ENCODE peak calls at places on chromosome 12, in nine cellular contexts. One of them, this sample, is unnamed.
A peak's percentile ranks its signal among the peaks of the same experiment; 100 is the strongest.

GRCh38 chr12:77049767-77050353 is 15.5 kb downstream of the E2F7 start:
- DNase-seq in PC-9: no peak
- DNase-seq in dorsolateral prefrontal cortex: no peak
- DNase-seq in bronchial epithelial cell: peak; percentile 81
- DNase-seq in choroid plexus epithelial cell: peak; percentile 84
- DNase-seq in astrocyte of the cerebellum: peak; percentile 59
- DNase-seq in cardiac fibroblast: peak; percentile 78
- DNase-seq in endothelial cell of umbilical vein: peak; percentile 78
- DNase-seq in left ventricle myocardium inferior: no peak
- DNase-seq in this sample: peak; percentile 81

GRCh38 chr12:113895176-113895575 is 70.9 kb downstream of the RBM19 start:
- DNase-seq in choroid plexus epithelial cell: no peak
- DNase-seq in PC-9: no peak
- DNase-seq in endothelial cell of umbilical vein: no peak
- DNase-seq in bronchial epithelial cell: no peak
- DNase-seq in left ventricle myocardium inferior: no peak
- DNase-seq in cardiac fibroblast: no peak
- DNase-seq in dorsolateral prefrontal cortex: no peak
- DNase-seq in astrocyte of the cerebellum: no peak
- DNase-seq in this sample: no peak

GRCh38 chr12:120468846-120469449 is 600 bp downstream of the SRSF9 start:
- DNase-seq in endothelial cell of umbilical vein: peak; percentile 47
- DNase-seq in astrocyte of the cerebellum: no peak
- DNase-seq in bronchial epithelial cell: no peak
- DNase-seq in PC-9: peak; percentile 20
- DNase-seq in left ventricle myocardium inferior: peak; percentile 39
- DNase-seq in cardiac fibroblast: no peak
- DNase-seq in choroid plexus epithelial cell: no peak
- DNase-seq in dorsolateral prefrontal cortex: no peak
- DNase-seq in this sample: no peak

GRCh38 chr12:50647031-50647430 is 116.9 kb upstream of the ATF1 start:
- DNase-seq in endothelial cell of umbilical vein: no peak
- DNase-seq in left ventricle myocardium inferior: no peak
- DNase-seq in bronchial epithelial cell: no peak
- DNase-seq in astrocyte of the cerebellum: no peak
- DNase-seq in PC-9: no peak
- DNase-seq in dorsolateral prefrontal cortex: no peak
- DNase-seq in choroid plexus epithelial cell: no peak
- DNase-seq in cardiac fibroblast: no peak
- DNase-seq in this sample: no peak

GRCh38 chr12:26097046-26097878 is 27.6 kb downstream of the BHLHE41 start:
- DNase-seq in PC-9: peak; percentile 82
- DNase-seq in cardiac fibroblast: peak; percentile 83
- DNase-seq in dorsolateral prefrontal cortex: peak; percentile 69
- DNase-seq in choroid plexus epithelial cell: peak; percentile 87
- DNase-seq in astrocyte of the cerebellum: peak; percentile 64
- DNase-seq in left ventricle myocardium inferior: peak; percentile 55
- DNase-seq in bronchial epithelial cell: peak; percentile 78
- DNase-seq in endothelial cell of umbilical vein: peak; percentile 76
- DNase-seq in this sample: peak; percentile 85

GRCh38 chr12:125069616-125070015 is 4.4 kb downstream of the AACS start:
- DNase-seq in dorsolateral prefrontal cortex: no peak
- DNase-seq in left ventricle myocardium inferior: no peak
- DNase-seq in PC-9: no peak
- DNase-seq in astrocyte of the cerebellum: no peak
- DNase-seq in endothelial cell of umbilical vein: no peak
- DNase-seq in choroid plexus epithelial cell: no peak
- DNase-seq in bronchial epithelial cell: no peak
- DNase-seq in cardiac fibroblast: no peak
- DNase-seq in this sample: no peak

GRCh38 chr12:38547586-38547985 is 231.0 kb downstream of the ALG10B start:
- DNase-seq in bronchial epithelial cell: peak; percentile 82
- DNase-seq in cardiac fibroblast: no peak
- DNase-seq in PC-9: no peak
- DNase-seq in choroid plexus epithelial cell: no peak
- DNase-seq in endothelial cell of umbilical vein: no peak
- DNase-seq in astrocyte of the cerebellum: no peak
- DNase-seq in dorsolateral prefrontal cortex: no peak
- DNase-seq in left ventricle myocardium inferior: no peak
- DNase-seq in this sample: no peak

GRCh38 chr12:3252416-3252815 is 175.2 kb downstream of the TSPAN9 start:
- DNase-seq in bronchial epithelial cell: no peak
- DNase-seq in left ventricle myocardium inferior: peak; percentile 91
- DNase-seq in PC-9: no peak
- DNase-seq in cardiac fibroblast: peak; percentile 85
- DNase-seq in dorsolateral prefrontal cortex: peak; percentile 66
- DNase-seq in endothelial cell of umbilical vein: no peak
- DNase-seq in choroid plexus epithelial cell: peak; percentile 68
- DNase-seq in astrocyte of the cerebellum: peak; percentile 82
- DNase-seq in this sample: peak; percentile 63

GRCh38 chr12:45966486-45966885 is 23.9 kb downstream of the SCAF11 start:
- DNase-seq in bronchial epithelial cell: no peak
- DNase-seq in astrocyte of the cerebellum: peak; percentile 63
- DNase-seq in dorsolateral prefrontal cortex: no peak
- DNase-seq in PC-9: no peak
- DNase-seq in choroid plexus epithelial cell: peak; percentile 86
- DNase-seq in left ventricle myocardium inferior: no peak
- DNase-seq in cardiac fibroblast: peak; percentile 80
- DNase-seq in endothelial cell of umbilical vein: peak; percentile 71
- DNase-seq in this sample: peak; percentile 83

GRCh38 chr12:5097786-5098185 is 54.1 kb downstream of the KCNA5 start:
- DNase-seq in astrocyte of the cerebellum: no peak
- DNase-seq in dorsolateral prefrontal cortex: no peak
- DNase-seq in PC-9: no peak
- DNase-seq in cardiac fibroblast: no peak
- DNase-seq in endothelial cell of umbilical vein: no peak
- DNase-seq in choroid plexus epithelial cell: no peak
- DNase-seq in left ventricle myocardium inferior: no peak
- DNase-seq in bronchial epithelial cell: no peak
- DNase-seq in this sample: no peak

GRCh38 chr12:55700255-55701018 is 7.3 kb downstream of the ITGA7 start:
- DNase-seq in dorsolateral prefrontal cortex: no peak
- DNase-seq in cardiac fibroblast: no peak
- DNase-seq in bronchial epithelial cell: peak; percentile 35
- DNase-seq in endothelial cell of umbilical vein: no peak
- DNase-seq in choroid plexus epithelial cell: no peak
- DNase-seq in PC-9: no peak
- DNase-seq in astrocyte of the cerebellum: no peak
- DNase-seq in left ventricle myocardium inferior: no peak
- DNase-seq in this sample: no peak

DNA sequence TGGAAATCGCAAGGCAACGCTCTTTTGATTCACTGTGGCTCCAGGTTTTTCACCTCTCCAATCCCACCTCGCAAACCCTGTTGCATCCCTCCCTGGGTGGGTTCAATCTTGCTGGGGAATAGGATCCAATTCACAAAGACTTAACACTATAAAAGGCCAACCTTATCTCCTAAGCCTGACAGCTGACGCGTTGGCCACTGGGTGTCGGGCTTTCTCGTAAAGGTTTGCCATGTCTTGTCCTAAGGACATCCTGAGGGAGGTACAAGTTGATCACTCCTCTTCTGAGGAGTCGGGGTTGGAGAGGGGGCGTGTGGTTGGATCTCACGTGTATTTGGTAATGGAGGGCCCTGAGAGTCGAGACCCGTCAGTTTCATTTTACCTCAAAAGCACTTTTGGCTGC is 112.6 kb upstream of the FZD10 start:
- DNase-seq in choroid plexus epithelial cell: no peak
- DNase-seq in left ventricle myocardium inferior: no peak
- DNase-seq in PC-9: no peak
- DNase-seq in dorsolateral prefrontal cortex: no peak
- DNase-seq in bronchial epithelial cell: peak; percentile 15
- DNase-seq in cardiac fibroblast: no peak
- DNase-seq in astrocyte of the cerebellum: no peak
- DNase-seq in endothelial cell of umbilical vein: no peak
- DNase-seq in this sample: no peak
- TF ChIP-seq CTCF in choroid plexus epithelial cell: no peak
- TF ChIP-seq CTCF in left ventricle myocardium inferior: no peak
- TF ChIP-seq CTCF in PC-9: no peak
- TF ChIP-seq CTCF in dorsolateral prefrontal cortex: no peak
- TF ChIP-seq CTCF in bronchial epithelial cell: peak; percentile 34
- TF ChIP-seq CTCF in cardiac fibroblast: no peak
- TF ChIP-seq CTCF in astrocyte of the cerebellum: no peak
- TF ChIP-seq CTCF in endothelial cell of umbilical vein: no peak
- TF ChIP-seq CTCF in this sample: no peak

DNA sequence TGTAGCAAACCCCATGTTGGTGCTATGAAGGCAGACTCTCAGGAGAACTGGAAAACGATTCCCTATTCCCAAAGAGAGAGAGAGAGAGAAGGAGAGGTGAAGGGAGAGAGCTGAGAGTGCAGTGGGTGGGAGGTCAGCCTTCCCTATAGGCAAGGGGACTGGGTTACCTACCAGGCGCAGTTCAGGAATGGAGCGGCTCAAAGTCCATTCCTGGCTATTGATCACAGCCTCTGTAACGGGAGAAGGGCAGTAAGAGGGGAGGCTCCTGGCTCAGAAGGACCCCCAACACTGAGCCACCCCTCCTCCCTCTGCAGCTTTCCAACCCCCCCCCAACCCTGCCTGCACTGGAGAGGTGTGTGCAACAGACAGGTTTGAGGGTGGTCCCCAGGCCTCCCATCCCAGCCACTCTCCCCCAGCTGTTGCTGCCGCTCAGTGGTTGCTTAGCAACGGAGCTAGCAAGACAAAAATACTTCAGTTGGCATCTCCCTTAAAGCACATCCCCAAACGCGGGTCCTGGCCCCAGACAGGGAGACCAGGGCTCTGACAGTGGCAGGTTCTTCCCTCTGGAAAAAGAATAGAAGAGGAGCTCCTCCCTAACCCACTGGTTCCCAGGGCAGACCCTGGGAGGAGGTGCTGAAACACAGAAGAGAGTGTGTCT is 3.2 kb downstream of the AGAP2 start:
- DNase-seq in cardiac fibroblast: no peak
- DNase-seq in choroid plexus epithelial cell: no peak
- DNase-seq in astrocyte of the cerebellum: no peak
- DNase-seq in endothelial cell of umbilical vein: no peak
- DNase-seq in left ventricle myocardium inferior: no peak
- DNase-seq in bronchial epithelial cell: no peak
- DNase-seq in dorsolateral prefrontal cortex: no peak
- DNase-seq in PC-9: no peak
- DNase-seq in this sample: no peak
- H3K4me3 ChIP-seq in cardiac fibroblast: no peak overlapping the region
- H3K4me3 ChIP-seq in choroid plexus epithelial cell: no peak overlapping the region
- H3K4me3 ChIP-seq in astrocyte of the cerebellum: no peak overlapping the region
- H3K4me3 ChIP-seq in endothelial cell of umbilical vein: no peak overlapping the region
- H3K4me3 ChIP-seq in left ventricle myocardium inferior: peak overlapping the region; percentile 68
- H3K4me3 ChIP-seq in bronchial epithelial cell: no peak overlapping the region
- H3K4me3 ChIP-seq in dorsolateral prefrontal cortex: peak overlapping the region; percentile 70
- H3K4me3 ChIP-seq in PC-9: no peak overlapping the region
- H3K4me3 ChIP-seq in this sample: no peak overlapping the region

DNA sequence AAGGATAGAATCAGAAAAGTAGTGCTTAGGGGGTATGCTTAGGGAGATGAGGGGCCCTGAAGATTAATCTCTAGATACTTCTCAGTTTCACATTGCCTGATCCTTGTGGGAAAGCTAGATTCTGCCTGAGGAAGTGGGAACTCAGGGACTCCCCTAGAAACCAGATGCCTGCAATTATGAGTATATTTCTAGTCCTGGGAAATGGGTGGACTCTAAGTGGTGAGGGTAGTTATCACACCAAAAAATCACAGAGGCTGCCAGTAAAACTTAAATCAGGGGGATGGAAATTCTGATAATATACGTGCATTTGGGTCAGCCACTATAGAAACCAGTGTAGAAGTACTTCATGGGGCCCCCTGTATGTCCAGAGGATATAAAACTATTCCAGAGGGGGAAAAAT is 18.3 kb downstream of the HOXC4 start:
- DNase-seq in endothelial cell of umbilical vein: no peak
- DNase-seq in astrocyte of the cerebellum: no peak
- DNase-seq in cardiac fibroblast: no peak
- DNase-seq in choroid plexus epithelial cell: no peak
- DNase-seq in left ventricle myocardium inferior: no peak
- DNase-seq in PC-9: no peak
- DNase-seq in bronchial epithelial cell: no peak
- DNase-seq in dorsolateral prefrontal cortex: no peak
- DNase-seq in this sample: no peak
- TF ChIP-seq CTCF in endothelial cell of umbilical vein: no peak
- TF ChIP-seq CTCF in astrocyte of the cerebellum: no peak
- TF ChIP-seq CTCF in cardiac fibroblast: no peak
- TF ChIP-seq CTCF in choroid plexus epithelial cell: no peak
- TF ChIP-seq CTCF in left ventricle myocardium inferior: no peak
- TF ChIP-seq CTCF in PC-9: no peak
- TF ChIP-seq CTCF in bronchial epithelial cell: no peak
- TF ChIP-seq CTCF in dorsolateral prefrontal cortex: no peak
- TF ChIP-seq CTCF in this sample: no peak

DNA sequence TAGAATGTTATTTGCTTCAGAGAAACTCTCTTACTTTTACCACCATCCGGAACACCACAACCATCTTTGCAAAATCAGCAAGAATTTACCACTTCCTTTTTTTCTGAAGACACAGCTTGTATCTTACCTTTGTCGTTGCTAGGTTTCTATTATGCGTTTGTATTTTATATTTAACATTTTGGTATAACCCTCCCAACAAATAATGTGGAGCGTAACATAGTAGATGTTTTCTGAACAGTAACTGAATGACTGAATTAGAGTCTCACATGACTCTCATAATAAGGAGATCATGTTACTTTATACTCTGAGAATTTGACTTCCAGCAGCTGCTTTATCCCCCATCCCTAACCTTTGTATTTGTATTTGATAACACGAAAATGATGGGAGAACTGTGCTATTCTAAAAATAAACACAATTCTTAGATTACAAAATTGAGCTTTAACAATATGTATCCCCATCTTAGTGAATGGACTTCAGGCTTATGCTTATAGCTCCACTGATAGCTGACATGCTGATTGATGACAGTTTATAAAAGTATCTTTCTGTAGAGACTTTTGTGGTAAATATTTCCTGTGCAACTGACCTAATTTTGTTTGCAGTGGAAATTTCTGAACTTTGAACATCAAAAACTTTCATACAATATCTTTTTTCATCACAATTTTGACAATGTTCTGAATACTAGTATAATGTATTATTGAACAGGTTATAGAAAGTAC is 7.9 kb upstream of the KLRB1 start:
- DNase-seq in astrocyte of the cerebellum: no peak
- DNase-seq in cardiac fibroblast: no peak
- DNase-seq in bronchial epithelial cell: no peak
- DNase-seq in left ventricle myocardium inferior: no peak
- DNase-seq in endothelial cell of umbilical vein: no peak
- DNase-seq in dorsolateral prefrontal cortex: no peak
- DNase-seq in PC-9: no peak
- DNase-seq in choroid plexus epithelial cell: no peak
- DNase-seq in this sample: no peak
- H3K4me3 ChIP-seq in astrocyte of the cerebellum: no peak overlapping the region
- H3K4me3 ChIP-seq in cardiac fibroblast: no peak overlapping the region
- H3K4me3 ChIP-seq in bronchial epithelial cell: no peak overlapping the region
- H3K4me3 ChIP-seq in left ventricle myocardium inferior: no peak overlapping the region
- H3K4me3 ChIP-seq in endothelial cell of umbilical vein: no peak overlapping the region
- H3K4me3 ChIP-seq in dorsolateral prefrontal cortex: no peak overlapping the region
- H3K4me3 ChIP-seq in PC-9: no peak overlapping the region
- H3K4me3 ChIP-seq in choroid plexus epithelial cell: no peak overlapping the region
- H3K4me3 ChIP-seq in this sample: no peak overlapping the region

GRCh38 chr12:57214398-57214781 is 2.2 kb upstream of the NXPH4 start:
- DNase-seq in dorsolateral prefrontal cortex: peak; percentile 59
- DNase-seq in cardiac fibroblast: peak; percentile 65
- DNase-seq in PC-9: peak; percentile 55
- DNase-seq in astrocyte of the cerebellum: no peak
- DNase-seq in choroid plexus epithelial cell: peak; percentile 66
- DNase-seq in endothelial cell of umbilical vein: peak; percentile 49
- DNase-seq in left ventricle myocardium inferior: peak; percentile 57
- DNase-seq in bronchial epithelial cell: peak; percentile 44
- DNase-seq in this sample: peak; percentile 61
- TF ChIP-seq CTCF in dorsolateral prefrontal cortex: peak; percentile 59
- TF ChIP-seq CTCF in cardiac fibroblast: peak; percentile 75
- TF ChIP-seq CTCF in PC-9: peak; percentile 72
- TF ChIP-seq CTCF in astrocyte of the cerebellum: peak; percentile 76
- TF ChIP-seq CTCF in choroid plexus epithelial cell: peak; percentile 81
- TF ChIP-seq CTCF in endothelial cell of umbilical vein: peak; percentile 65
- TF ChIP-seq CTCF in left ventricle myocardium inferior: peak; percentile 82
- TF ChIP-seq CTCF in bronchial epithelial cell: peak; percentile 87
- TF ChIP-seq CTCF in this sample: peak; percentile 72